ENCODE peak calls at places on chromosome 1, in five cellular contexts. B is H1, P is H9, Q is trophoblast cell, W is mesenchymal stem cell. R is an unnamed sample.

GRCh38 chr1:13732971-13733667 is 33.1 kb downstream of the PRDM2 start:
- DNase-seq in Q (no peak), P (no peak), B (no peak), W (no peak), R (no peak)

GRCh38 chr1:57410532-57410931 is 13.3 kb downstream of the DAB1 start:
- DNase-seq in B (no peak), W (no peak), Q (no peak), P (no peak), R (no peak)

GRCh38 chr1:247448107-247448778 is 9.7 kb downstream of the OR2B11 start:
- DNase-seq in B (peak), P (peak), Q (peak), W (peak), R (peak)

GRCh38 chr1:185696419-185697150 is 37.6 kb upstream of the HMCN1 start:
- DNase-seq in P (no peak), B (no peak), Q (no peak), W (no peak), R (no peak)

GRCh38 chr1:162538815-162539431 is 22.6 kb upstream of the UAP1 start:
- DNase-seq in Q (peak), P (no peak), B (no peak), W (peak), R (no peak)

GRCh38 chr1:113686891-113687624 is 72.2 kb downstream of the PHTF1 start:
- DNase-seq in B (no peak), P (no peak), W (peak), Q (no peak), R (no peak)

GRCh38 chr1:184518958-184519357 is 132.1 kb downstream of the C1orf21 start:
- DNase-seq in P (no peak), B (no peak), W (no peak), Q (no peak), R (no peak)

GRCh38 chr1:47431534-47431933 is 6.3 kb upstream of the FOXD2 start:
- DNase-seq in W (peak), P (peak), B (no peak), Q (no peak), R (no peak)

GRCh38 chr1:153291514-153291913 is 21.2 kb downstream of the PGLYRP3 start:
- DNase-seq in W (no peak), Q (no peak), P (no peak), B (no peak), R (no peak)

GRCh38 chr1:26111530-26112406 is at the start of gene PDIK1L:
- DNase-seq in B (peak), Q (peak), P (peak), W (peak), R (peak)

GRCh38 chr1:230050973-230051735 is 15.9 kb upstream of the GALNT2 start:
- DNase-seq in P (no peak), W (no peak), Q (peak), B (no peak), R (no peak)

GRCh38 chr1:221394011-221394544 is 347.8 kb downstream of the DUSP10 start:
- DNase-seq in Q (no peak), P (no peak), B (no peak), W (peak), R (no peak)

GRCh38 chr1:46413596-46413985 is 19.5 kb downstream of the FAAH start:
- DNase-seq in Q (no peak), W (peak), B (no peak), P (peak), R (no peak)

GRCh38 chr1:46301406-46302090 is 1.9 kb downstream of the LRRC41 start:
- DNase-seq in B (no peak), Q (no peak), P (peak), W (peak), R (peak)

GRCh38 chr1:2987773-2988172 is 33.5 kb upstream of the ACTRT2 start:
- DNase-seq in Q (no peak), P (no peak), B (no peak), W (no peak), R (no peak)

GRCh38 chr1:244391761-244392160 is 59.9 kb downstream of the ADSS2 start:
- DNase-seq in P (no peak), Q (peak), W (peak), B (no peak), R (no peak)

GRCh38 chr1:177164380-177165068 is at the start of gene ASTN1:
- DNase-seq in W (no peak), P (peak), B (no peak), Q (no peak), R (peak)

GRCh38 chr1:44652445-44653106 is 21.7 kb downstream of the TMEM53 start:
- DNase-seq in Q (peak), P (peak), W (peak), B (peak), R (peak)

GRCh38 chr1:7230121-7230895 is 445.1 kb downstream of the CAMTA1 start:
- DNase-seq in W (no peak), B (no peak), P (no peak), Q (no peak), R (no peak)

GRCh38 chr1:157781048-157781447 is 4.1 kb upstream of the FCRL2 start:
- DNase-seq in W (no peak), P (no peak), Q (no peak), B (no peak), R (no peak)

GRCh38 chr1:82896036-82896435 is 1095.3 kb downstream of the ADGRL2 start:
- DNase-seq in P (no peak), Q (no peak), W (no peak), B (no peak), R (no peak)

GRCh38 chr1:179742717-179743678 is at the start of gene FAM163A:
- DNase-seq in P (peak), W (no peak), B (no peak), Q (peak), R (peak)

GRCh38 chr1:112998592-112999235 is 42.7 kb upstream of the SLC16A1 start:
- DNase-seq in Q (no peak), W (peak), P (no peak), B (no peak), R (no peak)

GRCh38 chr1:115908565-115909334 is 67.6 kb upstream of the SLC22A15 start:
- DNase-seq in P (no peak), W (no peak), B (no peak), Q (no peak), R (peak)

GRCh38 chr1:187241971-187242370 is 413.2 kb downstream of the PLA2G4A start:
- DNase-seq in P (no peak), Q (no peak), B (no peak), W (no peak), R (no peak)

GRCh38 chr1:64469977-64470669 is at the start of gene CACHD1:
- DNase-seq in B (no peak), Q (peak), P (peak), W (peak), R (peak)

GRCh38 chr1:53956308-53957168 is 10.4 kb downstream of the LRRC42 start:
- DNase-seq in Q (peak), P (no peak), B (no peak), W (peak), R (no peak)

GRCh38 chr1:145977486-145978476 is 13.3 kb downstream of the POLR3GL start:
- DNase-seq in B (no peak), W (peak), Q (peak), P (peak), R (peak)

GRCh38 chr1:2212542-2213491 is 15.3 kb upstream of the SKI start:
- DNase-seq in W (peak), P (peak), B (peak), Q (peak), R (peak)

GRCh38 chr1:226687476-226687875 is 51.6 kb downstream of the ITPKB start:
- DNase-seq in W (no peak), Q (no peak), B (no peak), P (no peak), R (no peak)

GRCh38 chr1:22224631-22225030 is 81.7 kb upstream of the WNT4 start:
- DNase-seq in B (no peak), P (no peak), Q (no peak), W (no peak), R (no peak)

GRCh38 chr1:178774263-178774662 is 49.2 kb downstream of the RALGPS2 start:
- DNase-seq in P (no peak), Q (peak), W (peak), B (no peak), R (no peak)

GRCh38 chr1:169604781-169605560 is 18.7 kb upstream of the F5 start:
- DNase-seq in B (no peak), W (no peak), Q (no peak), P (no peak), R (no peak)

GRCh38 chr1:151048645-151049032 is 1.1 kb downstream of the C1orf56 start:
- DNase-seq in Q (no peak), P (no peak), W (no peak), B (no peak), R (no peak)

GRCh38 chr1:2642131-2642559 is 9.3 kb upstream of the MMEL1 start:
- DNase-seq in Q (no peak), W (no peak), B (no peak), P (no peak), R (no peak)

GRCh38 chr1:100542264-100542663 is 4.3 kb downstream of the GPR88 start:
- DNase-seq in W (no peak), P (no peak), B (no peak), Q (no peak), R (no peak)

DNA sequence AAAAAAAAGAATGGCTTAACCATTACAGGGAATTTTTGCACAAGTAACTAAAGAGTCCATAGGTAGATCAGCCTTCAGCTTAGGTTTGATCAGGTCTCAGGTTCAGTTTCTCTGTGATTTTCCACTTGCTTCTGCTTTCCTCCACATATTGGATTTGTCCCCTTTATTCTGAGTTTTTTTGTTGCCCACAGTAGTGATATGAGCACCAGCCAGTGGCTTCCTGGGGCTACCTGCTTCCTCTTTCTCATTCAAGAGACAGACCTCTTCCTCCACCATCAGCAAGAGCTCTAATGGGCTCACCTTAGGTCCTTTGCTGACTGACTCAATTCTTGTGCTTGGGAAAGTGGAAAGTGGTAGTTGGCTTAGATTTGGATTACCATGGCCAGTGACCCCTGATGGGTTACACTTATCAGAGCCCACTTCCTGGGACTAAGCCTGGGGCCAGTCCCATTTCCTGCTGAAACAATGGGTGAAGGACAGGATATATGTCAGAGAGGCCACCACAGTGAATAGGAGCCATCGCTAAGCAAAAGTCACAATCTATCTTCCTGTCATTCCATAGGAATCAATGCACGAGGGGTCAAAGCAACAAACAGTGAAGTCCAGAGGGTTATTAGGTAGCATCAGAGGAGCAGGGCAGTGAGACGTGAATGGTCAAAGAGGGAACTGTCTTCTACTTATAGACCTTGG is 12.8 kb upstream of the PLA2G2E start:
- DNase-seq in P (no peak), W (no peak), B (no peak), Q (no peak), R (no peak)
- H2BK12ac ChIP-seq in P (no peak), W (no peak), B (no peak), Q (no peak), R (no peak)

GRCh38 chr1:94095744-94096469 is 25.0 kb downstream of the ABCA4 start:
- DNase-seq in B (no peak), Q (no peak), W (no peak), P (no peak), R (no peak)

GRCh38 chr1:94098585-94099111 is 22.3 kb downstream of the ABCA4 start:
- DNase-seq in B (no peak), P (no peak), Q (no peak), W (no peak), R (no peak)

GRCh38 chr1:94095112-94095637 is 25.8 kb downstream of the ABCA4 start:
- DNase-seq in Q (no peak), W (peak), B (no peak), P (no peak), R (no peak)

GRCh38 chr1:94099303-94099702 is 21.6 kb downstream of the ABCA4 start:
- DNase-seq in Q (no peak), W (no peak), P (no peak), B (no peak), R (no peak)

GRCh38 chr1:94096797-94097549 is 24.0 kb downstream of the ABCA4 start:
- DNase-seq in P (no peak), B (no peak), W (peak), Q (peak), R (no peak)
- H2BK120ac ChIP-seq in P (no peak), B (no peak), W (no peak), Q (peak), R (no peak)

GRCh38 chr1:206510371-206510770 is 3.0 kb downstream of the RASSF5 start:
- DNase-seq in P (no peak), W (no peak), Q (no peak), B (no peak), R (no peak)
- H2BK12ac ChIP-seq in P (no peak), W (no peak), Q (no peak), B (no peak), R (no peak)

DNA sequence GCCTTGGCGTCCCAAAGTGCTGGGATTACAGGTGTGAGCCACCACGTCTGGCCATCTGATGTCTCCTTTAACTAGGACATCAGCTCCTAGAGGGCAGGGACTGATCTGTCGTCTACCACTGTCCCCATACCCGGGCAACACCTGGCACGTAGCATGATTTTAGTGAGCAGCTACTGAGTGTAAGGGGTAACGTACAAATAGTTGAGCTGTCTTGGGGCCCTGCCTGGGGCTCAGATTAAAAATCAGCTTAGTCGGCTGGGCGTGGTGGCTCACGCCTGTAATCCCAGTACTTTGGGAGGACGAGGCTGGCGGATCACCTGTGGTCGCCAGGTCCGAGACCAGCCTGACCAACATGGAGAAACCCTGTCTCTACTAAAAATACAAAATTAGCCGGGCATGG is 1.8 kb downstream of the SRM start:
- DNase-seq in Q (no peak), B (no peak), W (no peak), P (no peak), R (no peak)
- H2BK120ac ChIP-seq in Q (no peak), B (no peak), W (no peak), P (no peak), R (no peak)

GRCh38 chr1:217462159-217462558 is 168.7 kb downstream of the GPATCH2 start:
- DNase-seq in W (no peak), B (no peak), Q (no peak), P (no peak), R (no peak)

GRCh38 chr1:217456261-217456660 is 174.6 kb downstream of the GPATCH2 start:
- DNase-seq in P (no peak), B (no peak), Q (no peak), W (no peak), R (no peak)

GRCh38 chr1:217453816-217454215 is 177.1 kb downstream of the GPATCH2 start:
- DNase-seq in Q (no peak), B (no peak), W (peak), P (no peak), R (no peak)

DNA sequence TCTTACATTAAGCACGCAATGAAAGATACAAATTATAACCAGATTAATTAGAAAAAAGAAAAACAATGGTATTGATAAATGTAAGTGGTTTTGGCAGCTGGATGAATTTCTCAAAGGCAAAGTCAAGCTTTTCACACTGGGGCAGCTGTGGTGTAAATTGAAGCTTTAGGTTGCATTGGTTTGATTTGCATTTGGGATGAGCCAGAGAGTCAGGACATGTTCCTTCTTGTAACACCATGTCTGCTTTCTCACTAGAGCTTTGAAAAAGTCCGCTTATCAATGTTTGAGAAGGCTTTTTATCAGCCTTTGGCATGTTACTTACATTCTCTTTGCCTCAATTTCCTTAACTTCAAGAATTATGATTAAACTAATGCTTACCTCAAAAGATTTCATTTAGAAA is 173.9 kb downstream of the GPATCH2 start:
- DNase-seq in Q (no peak), W (no peak), P (no peak), B (no peak), R (no peak)
- H2BK12ac ChIP-seq in Q (no peak), W (no peak), P (no peak), B (no peak), R (no peak)

DNA sequence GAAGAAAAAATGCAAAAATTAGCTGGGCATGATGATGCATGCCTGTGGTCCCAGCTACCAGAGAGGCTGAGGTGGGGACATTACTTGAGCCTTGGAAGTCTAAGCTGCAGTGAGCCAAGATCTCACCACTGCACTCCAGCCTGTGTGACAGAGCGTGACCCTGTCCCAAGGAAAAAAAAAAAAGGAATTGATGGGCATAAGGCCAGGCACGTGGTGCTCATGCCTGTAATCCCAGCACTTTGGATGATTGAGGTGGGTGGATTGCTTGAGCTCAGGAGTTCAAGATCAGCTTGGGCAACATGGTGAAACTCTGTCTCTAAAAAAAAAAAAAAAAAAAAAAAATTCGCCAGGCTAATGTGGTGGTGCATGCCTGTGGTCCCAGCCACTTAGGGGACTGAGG is 55.8 kb upstream of the ATP2B4 start:
- DNase-seq in P (no peak), W (no peak), B (no peak), Q (no peak), R (no peak)
- H2BK120ac ChIP-seq in P (no peak), W (no peak), B (no peak), Q (no peak), R (no peak)

GRCh38 chr1:28509705-28510349 is 4.0 kb downstream of the RCC1 start:
- DNase-seq in Q (peak), B (no peak), W (no peak), P (no peak), R (no peak)
- H2BK12ac ChIP-seq in Q (no peak), B (no peak), W (no peak), P (no peak), R (no peak)

DNA sequence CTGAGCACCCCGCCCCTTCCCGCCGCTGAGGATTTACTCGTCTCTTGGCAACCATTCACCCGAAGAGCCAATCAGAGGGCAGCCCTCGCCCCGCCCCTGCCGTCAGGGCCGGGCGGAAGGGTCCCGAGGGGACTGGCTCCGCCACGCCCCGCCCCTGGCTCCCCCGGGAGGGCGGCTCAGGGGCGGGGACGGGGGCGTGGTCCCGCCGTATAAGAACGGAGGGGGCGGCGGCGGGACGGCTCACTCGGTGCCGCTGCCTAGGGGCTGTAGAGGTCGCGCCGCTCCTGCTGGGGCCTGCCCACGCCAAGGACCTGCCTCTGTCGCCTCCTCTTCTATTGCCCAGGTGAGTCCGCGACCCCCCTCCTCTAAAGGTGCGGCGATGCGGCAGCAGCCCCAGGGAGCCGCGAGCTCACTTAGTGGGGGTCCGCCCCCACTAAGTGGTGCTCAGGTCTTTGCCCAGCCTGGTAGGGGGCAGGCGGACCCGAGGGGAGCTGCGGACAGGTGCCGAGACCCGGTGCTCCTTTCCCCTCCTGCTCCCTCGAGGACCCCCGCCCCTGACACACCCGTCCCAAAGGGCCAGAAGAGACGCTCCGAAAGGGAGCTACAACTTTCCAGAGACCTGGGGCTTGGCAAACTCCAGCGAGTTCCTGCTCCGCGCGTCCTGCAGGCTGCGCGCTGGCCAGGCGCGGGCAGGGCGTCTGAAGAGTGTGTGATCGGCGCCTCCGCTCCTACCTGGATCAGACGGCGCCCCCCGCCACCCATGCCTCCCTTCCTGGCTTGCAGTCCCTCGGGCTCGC is at the start of gene TENT5C:
- DNase-seq in B (peak), W (peak), P (peak), Q (peak), R (peak)
- H2BK120ac ChIP-seq in B (no peak), W (no peak), P (no peak), Q (peak), R (no peak)

R was measured in neuronal stem cell.